ENCODE peak calls at places on chromosome 16, in four cellular contexts. One of them, this sample, is unnamed.

GRCh38 chr16:4053663-4054479 is 62.4 kb downstream of the ADCY9 start:
- DNase-seq in tibial nerve: peak; percentile 65
- DNase-seq in testis: no peak
- DNase-seq in heart right ventricle: peak; percentile 52
- DNase-seq in this sample: no peak

GRCh38 chr16:69865701-69866100 is 85.4 kb upstream of the CLEC18A start:
- DNase-seq in tibial nerve: no peak
- DNase-seq in heart right ventricle: no peak
- DNase-seq in testis: no peak
- DNase-seq in this sample: no peak

GRCh38 chr16:75329933-75330332 is 78.5 kb upstream of the BCAR1 start:
- DNase-seq in heart right ventricle: no peak
- DNase-seq in testis: no peak
- DNase-seq in tibial nerve: no peak
- DNase-seq in this sample: no peak

GRCh38 chr16:50861926-50862325 is 120.0 kb downstream of the CYLD start:
- DNase-seq in tibial nerve: no peak
- DNase-seq in heart right ventricle: no peak
- DNase-seq in testis: no peak
- DNase-seq in this sample: no peak

GRCh38 chr16:53071748-53072301 is 17.0 kb downstream of the CHD9 start:
- DNase-seq in tibial nerve: no peak
- DNase-seq in heart right ventricle: peak; percentile 85
- DNase-seq in testis: peak; percentile 47
- DNase-seq in this sample: no peak

GRCh38 chr16:84281077-84281476 is 13.6 kb upstream of the WFDC1 start:
- DNase-seq in testis: peak; percentile 67
- DNase-seq in tibial nerve: no peak
- DNase-seq in heart right ventricle: no peak
- DNase-seq in this sample: no peak

GRCh38 chr16:10964891-10965326 is 20.5 kb downstream of the CLEC16A start:
- DNase-seq in tibial nerve: no peak
- DNase-seq in heart right ventricle: no peak
- DNase-seq in testis: no peak
- DNase-seq in this sample: no peak

GRCh38 chr16:21076186-21076883 is 74.3 kb downstream of the DNAH3 start:
- DNase-seq in heart right ventricle: no peak
- DNase-seq in tibial nerve: no peak
- DNase-seq in testis: no peak
- DNase-seq in this sample: no peak

GRCh38 chr16:72990003-72990521 is 57.9 kb downstream of the ZFHX3 start:
- DNase-seq in heart right ventricle: peak; percentile 51
- DNase-seq in testis: peak; percentile 55
- DNase-seq in tibial nerve: peak; percentile 69
- DNase-seq in this sample: no peak

GRCh38 chr16:50368410-50369132 is at the start of gene BRD7:
- DNase-seq in tibial nerve: peak; percentile 32
- DNase-seq in testis: peak; percentile 67
- DNase-seq in heart right ventricle: peak; percentile 73
- DNase-seq in this sample: peak; percentile 62

GRCh38 chr16:88456356-88457292 is 3.5 kb downstream of the ZFPM1 start:
- DNase-seq in testis: no peak
- DNase-seq in heart right ventricle: no peak
- DNase-seq in tibial nerve: no peak
- DNase-seq in this sample: peak; percentile 60

GRCh38 chr16:71344315-71344905 is 14.1 kb upstream of the CALB2 start:
- DNase-seq in testis: no peak
- DNase-seq in heart right ventricle: no peak
- DNase-seq in tibial nerve: no peak
- DNase-seq in this sample: no peak

GRCh38 chr16:76669288-76669687 is 392.1 kb downstream of the CNTNAP4 start:
- DNase-seq in heart right ventricle: no peak
- DNase-seq in tibial nerve: no peak
- DNase-seq in testis: no peak
- DNase-seq in this sample: no peak

GRCh38 chr16:20880867-20881866 is 19.0 kb downstream of the DCUN1D3 start:
- DNase-seq in tibial nerve: no peak
- DNase-seq in testis: no peak
- DNase-seq in heart right ventricle: no peak
- DNase-seq in this sample: no peak

GRCh38 chr16:89326721-89327120 is 109.2 kb downstream of the ZNF778 start:
- DNase-seq in tibial nerve: no peak
- DNase-seq in testis: no peak
- DNase-seq in heart right ventricle: no peak
- DNase-seq in this sample: no peak

GRCh38 chr16:30104492-30104891 is 8.5 kb upstream of the YPEL3 start:
- DNase-seq in heart right ventricle: no peak
- DNase-seq in testis: no peak
- DNase-seq in tibial nerve: no peak
- DNase-seq in this sample: no peak

GRCh38 chr16:30104090-30104489 is 8.1 kb upstream of the YPEL3 start:
- DNase-seq in testis: no peak
- DNase-seq in heart right ventricle: no peak
- DNase-seq in tibial nerve: no peak
- DNase-seq in this sample: no peak

GRCh38 chr16:30112197-30113030 is 923 bp downstream of the GDPD3 start:
- DNase-seq in heart right ventricle: peak; percentile 73
- DNase-seq in tibial nerve: no peak
- DNase-seq in testis: peak; percentile 53
- DNase-seq in this sample: peak; percentile 25

GRCh38 chr16:30110661-30111060 is 2.7 kb downstream of the GDPD3 start:
- DNase-seq in tibial nerve: no peak
- DNase-seq in heart right ventricle: no peak
- DNase-seq in testis: no peak
- DNase-seq in this sample: no peak

GRCh38 chr16:30108059-30108855 is 5.1 kb downstream of the GDPD3 start:
- DNase-seq in heart right ventricle: no peak
- DNase-seq in testis: no peak
- DNase-seq in tibial nerve: no peak
- DNase-seq in this sample: no peak
- H3K4me1 ChIP-seq in heart right ventricle: no peaks in the 10 kb centered on the region
- H3K4me1 ChIP-seq in testis: peaks cover 2% of the 10 kb centered on the region
- H3K4me1 ChIP-seq in tibial nerve: peaks cover 2% of the 10 kb centered on the region
- H3K4me1 ChIP-seq in this sample: peaks cover 4% of the 10 kb centered on the region

DNA sequence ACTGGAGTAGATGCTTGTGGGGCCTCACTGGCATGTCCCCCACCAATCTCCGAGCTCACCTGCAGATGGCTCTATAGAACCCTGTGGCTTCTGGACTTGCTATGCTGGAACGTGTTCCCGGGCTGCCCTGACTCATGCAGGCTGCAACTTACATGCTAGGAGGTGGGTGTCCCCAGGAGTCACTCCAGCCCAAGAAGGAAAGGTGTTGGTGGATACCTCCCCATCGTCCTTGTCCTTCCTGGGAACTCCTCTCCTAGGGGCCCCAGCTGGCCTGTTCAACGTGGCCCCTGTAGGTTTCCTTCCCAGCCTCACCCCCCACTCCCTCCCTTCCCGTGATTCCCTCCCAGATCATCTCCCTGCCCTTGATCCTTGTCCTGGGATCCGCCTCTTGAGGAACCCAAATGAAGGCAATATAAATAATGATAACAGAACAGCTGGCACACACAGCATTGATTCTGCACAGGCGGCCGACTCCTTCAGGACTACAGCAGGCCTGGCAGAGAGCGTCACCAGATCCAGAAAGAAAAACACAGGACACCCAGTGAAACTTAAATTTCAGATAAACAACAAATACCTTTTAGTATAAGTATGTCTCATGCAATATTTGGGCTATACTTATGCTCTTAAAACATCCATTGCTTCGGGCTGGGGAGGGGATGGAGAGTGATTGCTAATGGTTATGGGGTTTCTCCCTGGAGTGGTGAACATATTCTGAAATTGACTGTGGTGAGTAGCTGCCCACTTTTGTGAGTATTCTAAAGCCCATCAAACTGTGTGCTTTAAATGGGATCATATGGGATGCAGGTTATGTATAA is 221.1 kb upstream of the GSE1 start:
- DNase-seq in heart right ventricle: peak; percentile 2
- DNase-seq in tibial nerve: peak; percentile 12
- DNase-seq in testis: peak; percentile 15
- DNase-seq in this sample: no peak
- H3K27ac ChIP-seq in heart right ventricle: no peak overlapping the region
- H3K27ac ChIP-seq in tibial nerve: no peak overlapping the region
- H3K27ac ChIP-seq in testis: peak overlapping the region; percentile 5
- H3K27ac ChIP-seq in this sample: no peak overlapping the region

DNA sequence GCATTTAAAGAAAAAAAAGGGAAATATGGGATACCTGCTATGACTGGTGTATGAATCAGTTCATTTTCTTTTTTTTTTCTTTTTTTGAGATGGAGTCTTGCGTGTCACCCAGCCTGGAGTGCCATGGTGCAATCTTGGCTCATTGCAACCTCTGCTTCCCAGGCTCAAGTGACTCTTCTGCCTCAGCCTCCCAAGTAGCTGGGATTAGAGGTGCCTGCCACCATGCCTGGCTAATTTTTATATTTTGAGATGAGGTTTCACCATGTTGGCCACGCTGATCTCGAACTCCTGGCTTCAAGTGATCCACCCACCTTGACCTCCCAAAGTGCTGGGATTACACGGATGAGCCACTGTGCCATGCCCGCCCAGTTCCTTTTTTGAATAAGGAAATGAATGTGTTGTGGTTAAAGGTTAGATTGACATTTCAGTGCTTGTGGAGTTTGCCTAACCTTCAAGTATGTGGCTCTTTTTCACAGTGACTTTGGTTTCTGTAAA is 7.7 kb downstream of the HAPSTR1 start:
- DNase-seq in tibial nerve: no peak
- DNase-seq in testis: no peak
- DNase-seq in heart right ventricle: no peak
- DNase-seq in this sample: no peak
- H3K4me1 ChIP-seq in tibial nerve: peaks cover 80% of the 10 kb centered on the region
- H3K4me1 ChIP-seq in testis: peaks cover 53% of the 10 kb centered on the region
- H3K4me1 ChIP-seq in heart right ventricle: peaks cover 100% of the 10 kb centered on the region
- H3K4me1 ChIP-seq in this sample: peaks cover 94% of the 10 kb centered on the region

DNA sequence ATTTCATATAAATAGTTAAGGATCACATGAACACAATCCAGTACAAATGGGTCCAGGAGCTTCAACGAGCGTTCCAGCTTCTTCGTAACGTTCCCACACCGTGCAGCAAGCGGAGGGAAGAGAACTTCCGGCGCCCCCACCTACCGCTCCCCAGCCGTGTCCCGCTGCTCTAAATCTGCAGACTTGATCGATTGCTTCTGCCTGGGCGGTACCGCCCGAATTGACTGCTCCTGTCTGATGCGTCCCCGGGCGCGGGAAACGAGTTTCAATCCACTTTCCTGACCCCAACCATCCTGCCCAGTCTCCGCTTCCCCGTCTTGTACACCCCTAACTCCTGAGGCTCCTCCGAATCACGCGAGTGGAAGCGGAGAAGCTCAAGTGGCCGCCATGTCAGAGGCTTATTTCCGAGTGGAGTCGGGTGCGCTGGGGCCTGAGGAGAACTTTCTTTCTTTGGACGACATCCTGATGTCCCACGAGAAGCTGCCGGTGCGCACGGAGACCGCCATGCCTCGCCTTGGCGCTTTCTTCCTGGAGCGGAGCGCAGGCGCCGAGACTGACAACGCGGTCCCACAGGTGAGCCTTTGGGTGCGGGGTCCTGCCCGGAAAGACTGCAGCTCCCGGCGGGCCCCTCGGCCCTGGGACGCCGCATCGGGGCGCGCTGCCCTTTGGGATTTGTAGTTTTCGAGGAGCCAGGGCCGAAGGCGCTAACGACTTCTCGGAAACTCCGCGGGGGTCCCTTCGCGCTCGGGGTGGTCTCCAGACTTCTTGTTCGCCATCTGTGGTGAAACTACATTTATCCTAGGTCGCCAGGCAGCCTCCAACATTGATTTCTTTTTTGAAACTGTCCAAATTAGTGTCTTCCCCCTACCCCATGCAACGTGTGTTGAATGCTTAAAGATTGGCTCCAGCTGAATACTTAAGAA is at the start of gene GINS3:
- DNase-seq in heart right ventricle: peak; percentile 85
- DNase-seq in tibial nerve: peak; percentile 57
- DNase-seq in testis: peak; percentile 96
- DNase-seq in this sample: peak; percentile 81
- H3K27ac ChIP-seq in heart right ventricle: peak within 1 kb of the TSS; percentile 88
- H3K27ac ChIP-seq in tibial nerve: peak within 1 kb of the TSS; percentile 87
- H3K27ac ChIP-seq in testis: peak within 1 kb of the TSS; percentile 90
- H3K27ac ChIP-seq in this sample: peak within 1 kb of the TSS; percentile 72

DNA sequence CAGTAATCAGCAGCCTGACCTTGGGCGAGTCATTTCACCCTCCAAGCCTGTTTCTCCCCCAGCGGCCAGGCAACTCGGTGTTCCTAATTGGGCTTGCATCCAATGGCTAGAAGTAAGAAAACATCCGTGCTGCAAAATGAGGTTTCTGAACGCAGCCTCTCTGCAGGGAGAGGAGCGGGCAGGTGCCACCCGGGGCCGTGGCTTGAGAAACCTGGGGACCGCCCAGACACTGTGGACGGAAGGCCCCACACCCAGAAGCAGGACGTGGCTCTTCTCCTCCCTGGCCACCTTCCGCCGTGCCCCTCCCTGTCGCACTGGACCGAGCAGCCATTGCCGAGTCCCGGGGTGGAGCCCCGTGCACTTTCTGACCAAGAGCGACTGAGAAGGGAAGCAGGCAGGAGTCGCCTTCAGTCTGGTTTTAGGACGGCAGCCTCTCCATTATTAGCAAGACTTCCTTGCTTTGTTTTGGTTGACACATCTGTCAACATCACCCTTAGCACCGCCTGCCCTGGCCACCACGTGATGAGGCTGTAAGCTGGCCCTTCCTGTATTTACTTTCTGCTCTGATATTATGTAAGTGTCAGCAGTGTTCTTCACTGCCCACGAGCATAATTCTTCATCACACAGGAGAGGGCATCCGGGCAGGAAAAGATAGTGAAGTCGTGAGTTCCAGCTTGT is 785 bp downstream of the HERPUD1 start:
- DNase-seq in testis: peak; percentile 88
- DNase-seq in tibial nerve: peak; percentile 72
- DNase-seq in heart right ventricle: peak; percentile 80
- DNase-seq in this sample: peak; percentile 37
- H3K4me1 ChIP-seq in testis: peaks cover 14% of the 10 kb centered on the region
- H3K4me1 ChIP-seq in tibial nerve: peaks cover 34% of the 10 kb centered on the region
- H3K4me1 ChIP-seq in heart right ventricle: peaks cover 56% of the 10 kb centered on the region
- H3K4me1 ChIP-seq in this sample: peaks cover 48% of the 10 kb centered on the region

GRCh38 chr16:1788708-1789100 is 4.8 kb downstream of the IGFALS start:
- DNase-seq in tibial nerve: no peak
- DNase-seq in heart right ventricle: peak; percentile 10
- DNase-seq in testis: no peak
- DNase-seq in this sample: no peak
- H3K27ac ChIP-seq in tibial nerve: no peak overlapping the region
- H3K27ac ChIP-seq in heart right ventricle: no peak overlapping the region
- H3K27ac ChIP-seq in testis: no peak overlapping the region
- H3K27ac ChIP-seq in this sample: no peak overlapping the region

GRCh38 chr16:28180660-28181556 is 30.9 kb downstream of the XPO6 start:
- DNase-seq in testis: no peak
- DNase-seq in heart right ventricle: no peak
- DNase-seq in tibial nerve: no peak
- DNase-seq in this sample: no peak
- H3K4me1 ChIP-seq in testis: peaks cover 20% of the 10 kb centered on the region
- H3K4me1 ChIP-seq in heart right ventricle: peaks cover 73% of the 10 kb centered on the region
- H3K4me1 ChIP-seq in tibial nerve: peaks cover 24% of the 10 kb centered on the region
- H3K4me1 ChIP-seq in this sample: peaks cover 62% of the 10 kb centered on the region

GRCh38 chr16:57577214-57577613 is 34.8 kb downstream of the ADGRG5 start:
- DNase-seq in testis: no peak
- DNase-seq in tibial nerve: no peak
- DNase-seq in heart right ventricle: no peak
- DNase-seq in this sample: no peak
- H3K27ac ChIP-seq in testis: no peak overlapping the region
- H3K27ac ChIP-seq in tibial nerve: no peak overlapping the region
- H3K27ac ChIP-seq in heart right ventricle: no peak overlapping the region
- H3K27ac ChIP-seq in this sample: no peak overlapping the region